ENCODE peak calls at places on chromosomes 1 and 21, in four cellular contexts. R is kidney glomerular epithelial cell, D is iPS DF 6.9, M is astrocyte of the spinal cord. X is an unnamed sample.

GRCh38 chr1:28640766-28641165 is 2.1 kb downstream of the TAF12 start:
- DNase-seq in R (peak), D (no peak), M (peak), X (peak)

GRCh38 chr1:165075725-165076370 is 280.7 kb downstream of the LMX1A start:
- DNase-seq in R (peak), D (no peak), M (peak), X (peak)

GRCh38 chr1:5769146-5769545 is 223.1 kb downstream of the NPHP4 start:
- DNase-seq in R (no peak), D (no peak), M (no peak), X (no peak)

GRCh38 chr1:110106013-110106941 is 6.0 kb upstream of the UBL4B start:
- DNase-seq in R (peak), D (peak), M (peak), X (peak)

GRCh38 chr1:82446955-82447354 is 646.2 kb downstream of the ADGRL2 start:
- DNase-seq in R (no peak), D (no peak), M (no peak), X (no peak)

GRCh38 chr1:239982762-239983161 is 108.9 kb upstream of the FMN2 start:
- DNase-seq in R (no peak), D (no peak), M (no peak), X (peak)

GRCh38 chr1:20711285-20712209 is 6.3 kb downstream of the KIF17 start:
- DNase-seq in R (no peak), D (no peak), M (no peak), X (no peak)

GRCh38 chr1:169933999-169934725 is 40.5 kb upstream of the SCYL3 start:
- DNase-seq in R (no peak), D (no peak), M (peak), X (peak)

GRCh38 chr21:46500224-46500861 is 41.7 kb downstream of the DIP2A start:
- DNase-seq in R (no peak), D (no peak), M (peak), X (peak)

GRCh38 chr1:186386725-186387383 is 11.2 kb downstream of the ODR4 start:
- DNase-seq in R (no peak), D (no peak), M (no peak), X (no peak)

GRCh38 chr1:20212685-20213331 is 26.5 kb upstream of the PLA2G2C start:
- DNase-seq in R (peak), D (peak), M (peak), X (peak)

GRCh38 chr1:42904437-42904836 is 54.2 kb downstream of the SLC2A1 start:
- DNase-seq in R (no peak), D (no peak), M (no peak), X (no peak)

GRCh38 chr1:147600119-147601111 is 59.1 kb downstream of the BCL9 start:
- DNase-seq in R (peak), D (no peak), M (peak), X (peak)

GRCh38 chr1:62209931-62210595 is 15.4 kb downstream of the L1TD1 start:
- DNase-seq in R (no peak), D (no peak), M (no peak), X (peak)

GRCh38 chr1:241376711-241377110 is 19.7 kb upstream of the RGS7 start:
- DNase-seq in R (no peak), D (no peak), M (no peak), X (no peak)

GRCh38 chr1:175410560-175410959 is 218.0 kb upstream of the KIAA0040 start:
- DNase-seq in R (no peak), D (no peak), M (no peak), X (no peak)

GRCh38 chr1:24643362-24644346 is 552 bp downstream of the SRRM1 start:
- DNase-seq in R (no peak), D (no peak), M (no peak), X (peak)

GRCh38 chr1:99441234-99442095 is 177.2 kb downstream of the PLPPR4 start:
- DNase-seq in R (no peak), D (no peak), M (peak), X (peak)